ENCODE peak calls at places on chromosomes 1 and 21, in four cellular contexts. One of them, this sample, is unnamed.
A peak's percentile ranks its signal among the peaks of the same experiment; 100 is the strongest.

GRCh38 chr1:36034692-36035091 is 49.2 kb upstream of the TEKT2 start:
- DNase-seq in tibial artery: no peak
- DNase-seq in tibial nerve: no peak
- DNase-seq in testis: no peak
- DNase-seq in this sample: no peak

GRCh38 chr1:7705048-7705907 is 65.8 kb upstream of the VAMP3 start:
- DNase-seq in tibial artery: peak; percentile 65
- DNase-seq in tibial nerve: peak; percentile 30
- DNase-seq in testis: peak; percentile 70
- DNase-seq in this sample: no peak

GRCh38 chr1:68600049-68600661 is 103.3 kb upstream of the DEPDC1 start:
- DNase-seq in tibial artery: no peak
- DNase-seq in tibial nerve: no peak
- DNase-seq in testis: peak; percentile 31
- DNase-seq in this sample: no peak

GRCh38 chr1:187396929-187397796 is 568.4 kb downstream of the PLA2G4A start:
- DNase-seq in tibial artery: no peak
- DNase-seq in tibial nerve: no peak
- DNase-seq in testis: no peak
- DNase-seq in this sample: no peak

GRCh38 chr1:33819290-33819912 is 44.5 kb upstream of the HMGB4 start:
- DNase-seq in tibial artery: no peak
- DNase-seq in tibial nerve: no peak
- DNase-seq in testis: no peak
- DNase-seq in this sample: no peak

GRCh38 chr1:161182214-161182613 is 4.9 kb upstream of the B4GALT3 start:
- DNase-seq in tibial artery: peak; percentile 24
- DNase-seq in tibial nerve: no peak
- DNase-seq in testis: no peak
- DNase-seq in this sample: no peak

GRCh38 chr1:99634971-99635624 is 10.8 kb upstream of the PALMD start:
- DNase-seq in tibial artery: no peak
- DNase-seq in tibial nerve: no peak
- DNase-seq in testis: no peak
- DNase-seq in this sample: no peak

GRCh38 chr1:163120372-163120771 is 51.2 kb downstream of the RGS4 start:
- DNase-seq in tibial artery: no peak
- DNase-seq in tibial nerve: no peak
- DNase-seq in testis: no peak
- DNase-seq in this sample: no peak

GRCh38 chr1:233033366-233033765 is 83.0 kb downstream of the NTPCR start:
- DNase-seq in tibial artery: no peak
- DNase-seq in tibial nerve: no peak
- DNase-seq in testis: no peak
- DNase-seq in this sample: no peak

GRCh38 chr1:240831191-240831631 is 219.3 kb upstream of the GREM2 start:
- DNase-seq in tibial artery: no peak
- DNase-seq in tibial nerve: no peak
- DNase-seq in testis: no peak
- DNase-seq in this sample: no peak

GRCh38 chr1:241606544-241606943 is 33.6 kb downstream of the CHML start:
- DNase-seq in tibial artery: no peak
- DNase-seq in tibial nerve: no peak
- DNase-seq in testis: no peak
- DNase-seq in this sample: no peak

GRCh38 chr1:162551969-162552683 is 9.4 kb upstream of the UAP1 start:
- DNase-seq in tibial artery: no peak
- DNase-seq in tibial nerve: no peak
- DNase-seq in testis: no peak
- DNase-seq in this sample: no peak

GRCh38 chr1:15412843-15413242 is 3.2 kb downstream of the EFHD2 start:
- DNase-seq in tibial artery: no peak
- DNase-seq in tibial nerve: no peak
- DNase-seq in testis: peak; percentile 65
- DNase-seq in this sample: peak; percentile 65

GRCh38 chr1:22613226-22613918 is 23.1 kb upstream of the C1QA start:
- DNase-seq in tibial artery: no peak
- DNase-seq in tibial nerve: no peak
- DNase-seq in testis: no peak
- DNase-seq in this sample: no peak

GRCh38 chr1:180310095-180310494 is 80.0 kb downstream of the LHX4 start:
- DNase-seq in tibial artery: no peak
- DNase-seq in tibial nerve: no peak
- DNase-seq in testis: no peak
- DNase-seq in this sample: no peak

GRCh38 chr21:42664614-42665013 is 11.2 kb downstream of the PDE9A start:
- DNase-seq in tibial artery: no peak
- DNase-seq in tibial nerve: no peak
- DNase-seq in testis: no peak
- DNase-seq in this sample: no peak

GRCh38 chr21:45296638-45297037 is 8.9 kb upstream of the POFUT2 start:
- DNase-seq in tibial artery: no peak
- DNase-seq in tibial nerve: no peak
- DNase-seq in testis: peak; percentile 12
- DNase-seq in this sample: no peak

GRCh38 chr1:187837787-187838186 is 1009.0 kb downstream of the PLA2G4A start:
- DNase-seq in tibial artery: no peak
- DNase-seq in tibial nerve: no peak
- DNase-seq in testis: no peak
- DNase-seq in this sample: no peak

GRCh38 chr1:200888349-200888838 is 6.3 kb upstream of the INAVA start:
- DNase-seq in tibial artery: no peak
- DNase-seq in tibial nerve: no peak
- DNase-seq in testis: no peak
- DNase-seq in this sample: no peak
- H3K4me1 ChIP-seq in tibial artery: no peaks in the 10 kb centered on the region
- H3K4me1 ChIP-seq in tibial nerve: peaks cover 11% of the 10 kb centered on the region
- H3K4me1 ChIP-seq in testis: peaks cover 12% of the 10 kb centered on the region
- H3K4me1 ChIP-seq in this sample: peaks cover 16% of the 10 kb centered on the region

GRCh38 chr1:39158330-39159086 is 46.0 kb upstream of the MACF1 start:
- DNase-seq in tibial artery: peak; percentile 72
- DNase-seq in tibial nerve: no peak
- DNase-seq in testis: no peak
- DNase-seq in this sample: no peak
- H3K4me1 ChIP-seq in tibial artery: no peaks in the 10 kb centered on the region
- H3K4me1 ChIP-seq in tibial nerve: no peaks in the 10 kb centered on the region
- H3K4me1 ChIP-seq in testis: peaks cover 24% of the 10 kb centered on the region
- H3K4me1 ChIP-seq in this sample: peaks cover 37% of the 10 kb centered on the region

DNA sequence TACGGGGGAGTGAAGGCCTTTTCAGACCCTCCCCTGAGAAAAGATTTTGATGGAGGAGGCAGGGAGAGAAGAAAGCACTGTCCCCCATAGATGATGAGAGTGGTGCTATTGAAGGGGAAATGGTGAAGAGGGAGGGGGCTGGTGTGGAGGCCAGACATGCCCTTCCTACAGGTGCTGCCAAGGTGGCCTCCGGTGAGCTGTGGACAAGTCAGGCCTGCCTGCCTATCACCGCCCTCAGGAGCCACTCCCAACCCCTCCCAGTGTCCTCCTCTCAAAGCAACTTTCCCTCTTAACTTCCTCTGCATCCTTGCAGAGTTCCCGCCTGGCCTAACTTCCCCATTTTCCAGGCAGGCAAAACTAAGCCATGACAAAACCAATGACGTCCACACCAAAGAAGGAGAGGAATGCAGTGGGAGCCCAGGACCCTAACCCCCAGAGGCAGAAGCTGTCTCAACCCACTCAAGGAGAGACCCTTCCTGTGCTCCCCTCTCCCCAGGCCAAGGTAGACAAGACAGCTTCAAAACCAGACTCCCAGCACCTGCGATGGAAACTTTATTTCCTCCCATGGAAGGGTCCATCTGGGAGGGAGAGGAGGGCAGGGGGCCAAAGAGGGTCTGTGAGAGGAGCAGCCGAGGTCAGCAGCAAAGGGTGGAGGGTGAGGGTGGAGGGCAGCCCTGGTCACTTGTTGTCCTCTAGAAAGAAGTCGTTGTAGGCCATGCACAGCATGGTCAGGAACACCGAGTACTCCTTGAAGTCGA is 1.0 kb upstream of the S100A6 start:
- DNase-seq in tibial artery: peak; percentile 74
- DNase-seq in tibial nerve: no peak
- DNase-seq in testis: no peak
- DNase-seq in this sample: peak; percentile 87
- H3K4me1 ChIP-seq in tibial artery: no peaks in the 10 kb centered on the region
- H3K4me1 ChIP-seq in tibial nerve: peaks cover 23% of the 10 kb centered on the region
- H3K4me1 ChIP-seq in testis: peaks cover 15% of the 10 kb centered on the region
- H3K4me1 ChIP-seq in this sample: peaks cover 34% of the 10 kb centered on the region

DNA sequence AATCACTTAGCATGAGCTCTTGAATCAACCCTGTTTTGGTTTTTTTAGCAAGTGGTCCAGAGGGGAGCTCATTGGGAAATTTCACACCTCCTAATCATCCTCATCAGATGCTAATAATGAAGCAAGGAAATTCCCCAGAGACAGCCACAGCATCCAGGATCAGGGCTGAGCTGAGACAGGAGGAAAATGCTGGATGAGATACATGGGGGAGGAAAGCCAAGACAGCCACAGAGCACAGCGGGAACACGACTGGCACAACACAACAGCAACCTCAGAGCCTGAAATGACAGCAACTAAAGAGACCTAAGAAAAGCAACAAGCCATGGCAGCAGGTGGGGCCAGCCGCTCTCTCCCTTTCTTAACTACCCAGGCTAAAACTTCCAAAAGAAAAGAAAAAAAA is 70.4 kb downstream of the UBR4 start:
- DNase-seq in tibial artery: no peak
- DNase-seq in tibial nerve: no peak
- DNase-seq in testis: no peak
- DNase-seq in this sample: no peak
- H3K4me1 ChIP-seq in tibial artery: no peaks in the 10 kb centered on the region
- H3K4me1 ChIP-seq in tibial nerve: no peaks in the 10 kb centered on the region
- H3K4me1 ChIP-seq in testis: no peaks in the 10 kb centered on the region
- H3K4me1 ChIP-seq in this sample: no peaks in the 10 kb centered on the region

GRCh38 chr1:226129230-226129629 is 57.3 kb downstream of the ACBD3 start:
- DNase-seq in tibial artery: peak; percentile 11
- DNase-seq in tibial nerve: no peak
- DNase-seq in testis: no peak
- DNase-seq in this sample: no peak
- H3K4me1 ChIP-seq in tibial artery: no peaks in the 10 kb centered on the region
- H3K4me1 ChIP-seq in tibial nerve: no peaks in the 10 kb centered on the region
- H3K4me1 ChIP-seq in testis: peaks cover 9% of the 10 kb centered on the region
- H3K4me1 ChIP-seq in this sample: peaks cover 22% of the 10 kb centered on the region